ENCODE peak calls at places on chromosomes 2 and 18, in nine cellular contexts. B is GM12865; E is cardiac muscle cell; S is neural crest cell; U is RWPE1; T is GM13977; C is CD8-positive, alpha-beta T cell; V is WTC11; L is HFFc6. O is an unnamed sample.

GRCh38 chr2:178523596-178524134 is 43.4 kb downstream of the PLEKHA3 start:
- DNase-seq in C (no peak), V (no peak), L (no peak), U (peak), T (no peak), E (peak), B (no peak), S (no peak), O (peak)

GRCh38 chr2:217954469-217954868 is 48.3 kb downstream of the TNS1 start:
- DNase-seq in B (no peak), V (no peak), U (no peak), S (no peak), T (no peak), C (no peak), L (no peak), E (no peak), O (no peak)

GRCh38 chr18:79965119-79965902 is 868 bp downstream of the HSBP1L1 start:
- DNase-seq in B (peak), E (no peak), U (peak), S (no peak), V (no peak), L (peak), C (no peak), T (peak), O (peak)

GRCh38 chr2:155583674-155584195 is 748.8 kb downstream of the NR4A2 start:
- DNase-seq in B (no peak), L (no peak), S (no peak), U (no peak), C (no peak), T (no peak), V (no peak), E (no peak), O (no peak)

GRCh38 chr2:177165103-177165583 is 47.5 kb upstream of the HNRNPA3 start:
- DNase-seq in B (peak), U (no peak), S (peak), E (no peak), C (no peak), V (no peak), T (no peak), L (no peak), O (peak)

GRCh38 chr18:31185551-31185950 is 22.9 kb upstream of the DSC1 start:
- DNase-seq in S (no peak), T (no peak), C (no peak), V (no peak), U (no peak), E (no peak), B (no peak), L (no peak), O (no peak)

GRCh38 chr2:127226520-127227263 is 6.6 kb upstream of the CYP27C1 start:
- DNase-seq in L (peak), T (peak), E (no peak), S (no peak), B (peak), C (no peak), U (peak), V (no peak), O (peak)

GRCh38 chr2:100978582-100979051 is 23.5 kb upstream of the RPL31 start:
- DNase-seq in V (no peak), S (no peak), E (no peak), U (no peak), B (peak), T (no peak), L (peak), C (no peak), O (no peak)

GRCh38 chr2:1676913-1677832 is 67.1 kb downstream of the PXDN start:
- DNase-seq in C (no peak), B (no peak), T (no peak), E (no peak), V (no peak), L (no peak), U (no peak), S (no peak), O (no peak)

GRCh38 chr2:239002960-239003932 is 155.4 kb downstream of the TWIST2 start:
- DNase-seq in B (no peak), S (no peak), V (no peak), E (no peak), U (peak), T (no peak), L (peak), C (no peak), O (peak)

GRCh38 chr2:193542762-193543161 is 1348.0 kb upstream of the TMEFF2 start:
- DNase-seq in B (no peak), C (no peak), U (no peak), L (no peak), V (no peak), S (no peak), T (no peak), E (no peak), O (no peak)

GRCh38 chr2:241617431-241618154 is 19.4 kb downstream of the THAP4 start:
- DNase-seq in C (peak), E (peak), S (no peak), L (no peak), T (peak), U (no peak), V (no peak), B (peak), O (no peak)

GRCh38 chr2:105576050-105576439 is 168.7 kb upstream of the NCK2 start:
- DNase-seq in U (no peak), V (no peak), S (no peak), L (no peak), T (no peak), C (no peak), E (no peak), B (no peak), O (no peak)

GRCh38 chr2:67752964-67753363 is 309.8 kb downstream of the C1D start:
- DNase-seq in T (no peak), L (peak), U (peak), V (no peak), C (no peak), E (no peak), B (no peak), S (no peak), O (peak)

GRCh38 chr2:81901017-81901416 is 1596.5 kb upstream of the LRRTM1 start:
- DNase-seq in L (no peak), C (no peak), V (no peak), S (no peak), B (no peak), T (no peak), U (peak), E (no peak), O (peak)

GRCh38 chr2:183614797-183615429 is 490.7 kb downstream of the NUP35 start:
- DNase-seq in T (no peak), V (no peak), E (peak), L (no peak), C (no peak), S (no peak), U (no peak), B (no peak), O (peak)

GRCh38 chr2:101704046-101704466 is 6.5 kb downstream of the MAP4K4 start:
- DNase-seq in B (peak), E (no peak), S (no peak), U (peak), L (peak), V (no peak), T (no peak), C (no peak), O (peak)

GRCh38 chr2:10935366-10935918 is 23.7 kb downstream of the KCNF1 start:
- DNase-seq in U (no peak), E (no peak), B (no peak), C (no peak), L (no peak), V (no peak), S (no peak), T (no peak), O (no peak)
- TF ChIP-seq CTCF in U (no peak), E (no peak), B (no peak), C (no peak), L (no peak), V (no peak), S (no peak), T (no peak), O (no peak)

DNA sequence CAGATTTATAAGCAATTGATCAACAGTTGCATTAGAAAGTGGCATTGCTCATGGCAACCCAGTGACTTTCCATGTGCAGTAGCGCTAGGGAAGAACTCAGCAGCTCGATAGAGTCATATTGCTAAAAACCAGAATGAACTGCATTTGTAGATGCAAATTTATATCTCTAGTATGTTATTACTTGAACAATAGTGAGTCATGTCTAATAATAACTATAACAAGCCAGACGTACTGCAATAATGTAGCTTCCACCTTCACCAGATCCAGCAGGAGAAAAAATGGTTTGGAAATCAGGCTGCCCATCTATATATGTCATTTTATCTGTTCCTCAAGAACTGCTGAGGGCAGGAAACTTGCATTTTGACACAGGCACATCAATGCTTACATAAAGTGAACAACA is 66.5 kb upstream of the FIGN start:
- DNase-seq in U (no peak), E (no peak), B (no peak), L (no peak), C (no peak), S (no peak), T (no peak), V (no peak), O (no peak)
- TF ChIP-seq CTCF in U (no peak), E (no peak), B (no peak), L (no peak), C (no peak), S (no peak), T (no peak), V (no peak), O (no peak)

GRCh38 chr2:12002215-12002614 is 255.8 kb downstream of the LPIN1 start:
- DNase-seq in T (no peak), B (no peak), L (no peak), S (no peak), E (no peak), U (no peak), V (no peak), C (no peak), O (no peak)

GRCh38 chr2:12005886-12006681 is 259.7 kb downstream of the LPIN1 start:
- DNase-seq in C (peak), E (no peak), L (no peak), T (peak), B (peak), V (no peak), U (peak), S (no peak), O (peak)

GRCh38 chr2:12007282-12007681 is 260.9 kb downstream of the LPIN1 start:
- DNase-seq in U (no peak), C (no peak), B (no peak), V (no peak), S (no peak), L (no peak), E (no peak), T (no peak), O (no peak)

GRCh38 chr2:12006841-12007240 is 260.4 kb downstream of the LPIN1 start:
- DNase-seq in V (peak), C (no peak), L (no peak), U (no peak), E (peak), S (peak), T (no peak), B (no peak), O (no peak)

DNA sequence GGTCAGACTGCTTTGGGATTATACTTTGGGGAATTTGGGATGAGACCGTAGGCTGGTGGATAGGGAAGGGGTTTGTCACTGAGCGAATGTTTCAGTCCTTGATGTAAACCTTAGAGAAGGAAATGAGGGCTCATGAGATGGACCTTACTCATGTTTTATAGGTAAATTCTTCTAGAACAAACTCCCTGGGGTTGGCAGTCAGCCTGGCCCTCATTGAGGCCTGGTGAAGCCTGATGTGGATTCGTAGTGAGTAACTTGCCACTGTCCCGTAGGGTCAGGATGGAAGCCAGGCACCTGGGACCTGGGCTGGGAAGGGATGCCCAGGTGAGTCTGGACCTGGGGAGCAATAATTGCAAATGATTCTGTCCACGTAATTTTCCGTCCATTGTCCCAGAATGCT is 258.3 kb downstream of the LPIN1 start:
- DNase-seq in S (no peak), T (no peak), L (no peak), U (no peak), V (no peak), C (no peak), E (no peak), B (no peak), O (no peak)
- TF ChIP-seq CTCF in S (no peak), T (no peak), L (no peak), U (no peak), V (no peak), C (no peak), E (no peak), B (no peak), O (no peak)

GRCh38 chr2:119849838-119850565 is 90.3 kb downstream of the PTPN4 start:
- DNase-seq in U (no peak), T (no peak), L (peak), B (no peak), E (no peak), S (no peak), V (no peak), C (no peak), O (no peak)
- TF ChIP-seq CTCF in U (no peak), T (no peak), L (no peak), B (no peak), E (no peak), S (no peak), V (no peak), C (no peak), O (no peak)

GRCh38 chr2:35871672-35872071 is 483.9 kb upstream of the CRIM1 start:
- DNase-seq in S (no peak), L (no peak), T (no peak), B (no peak), E (peak), C (no peak), U (no peak), V (no peak), O (no peak)
- TF ChIP-seq CTCF in S (peak), L (peak), T (no peak), B (no peak), E (no peak), C (no peak), U (no peak), V (no peak), O (no peak)

GRCh38 chr18:68676913-68677312 is 38.0 kb downstream of the TMX3 start:
- DNase-seq in C (no peak), V (no peak), E (no peak), B (peak), S (no peak), U (no peak), L (peak), T (no peak), O (no peak)
- TF ChIP-seq CTCF in C (no peak), V (no peak), E (peak), B (no peak), S (no peak), U (no peak), L (peak), T (peak), O (no peak)

O was measured in MCF 10A.